ENCODE peak calls at places on chromosome 20, in four cellular contexts. Y is upper lobe of right lung, C is IMR-90, Q is esophagus squamous epithelium. I is an unnamed sample.

GRCh38 chr20:63226020-63226943 is 9.4 kb upstream of the BIRC7 start:
- DNase-seq in C (no peak), Y (no peak), Q (no peak), I (no peak)

GRCh38 chr20:11891827-11892521 is 25.7 kb upstream of the BTBD3 start:
- DNase-seq in C (peak), Y (no peak), Q (no peak), I (peak)

GRCh38 chr20:44762466-44763140 is 16.9 kb downstream of the KCNK15 start:
- DNase-seq in Y (no peak), Q (no peak), C (no peak), I (no peak)

GRCh38 chr20:3560578-3560977 is 89.8 kb downstream of the ATRN start:
- DNase-seq in Q (no peak), Y (no peak), C (peak), I (no peak)

GRCh38 chr20:59571591-59572314 is 32.6 kb upstream of the PHACTR3 start:
- DNase-seq in C (peak), Q (no peak), Y (peak), I (peak)

GRCh38 chr20:60206259-60206658 is 248.0 kb downstream of the CDH26 start:
- DNase-seq in C (peak), Y (no peak), Q (no peak), I (peak)

GRCh38 chr20:22684763-22685443 is 100.5 kb upstream of the FOXA2 start:
- DNase-seq in Y (no peak), Q (no peak), C (no peak), I (no peak)

GRCh38 chr20:3406481-3407425 is 716 bp downstream of the DNAAF9 start:
- DNase-seq in Y (peak), Q (no peak), C (peak), I (peak)

GRCh38 chr20:35972445-35972844 is 4.1 kb downstream of the CNBD2 start:
- DNase-seq in C (no peak), Q (no peak), Y (no peak), I (no peak)

GRCh38 chr20:19757973-19758887 is at the start of gene RIN2:
- DNase-seq in Y (peak), C (peak), Q (peak), I (peak)

GRCh38 chr20:17625246-17626051 is 55.6 kb downstream of the DSTN start:
- DNase-seq in Q (no peak), Y (peak), C (no peak), I (no peak)

GRCh38 chr20:6008254-6008653 is 45.6 kb downstream of the LRRN4 start:
- DNase-seq in C (peak), Q (peak), Y (no peak), I (peak)

GRCh38 chr20:13661070-13661687 is 22.4 kb upstream of the TASP1 start:
- DNase-seq in Y (no peak), C (no peak), Q (no peak), I (no peak)

GRCh38 chr20:22182148-22182547 is 402.2 kb downstream of the FOXA2 start:
- DNase-seq in Q (no peak), Y (no peak), C (no peak), I (no peak)

DNA sequence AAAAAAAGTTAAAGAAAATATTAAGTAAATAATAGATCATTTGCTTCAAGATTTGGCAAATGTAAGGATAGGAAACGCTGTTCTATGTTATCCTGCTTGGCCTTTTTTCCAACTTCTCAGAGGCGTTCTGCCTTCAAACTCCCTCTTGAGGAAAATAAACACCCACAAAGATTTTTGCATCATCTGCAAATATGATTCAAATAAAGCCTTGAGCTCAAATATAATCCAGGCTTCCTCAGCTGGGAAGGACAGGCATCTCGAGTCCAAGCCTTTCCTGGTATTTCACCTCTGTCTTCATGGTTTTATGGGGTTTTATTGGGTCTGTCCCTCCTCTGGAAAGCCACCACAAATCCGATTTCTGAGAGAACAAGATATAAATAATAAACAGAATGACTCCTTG is 67.7 kb upstream of the PTPN1 start:
- DNase-seq in Y (no peak), Q (no peak), C (no peak), I (no peak)
- TF ChIP-seq CTCF in Y (no peak), Q (no peak), C (no peak), I (no peak)

DNA sequence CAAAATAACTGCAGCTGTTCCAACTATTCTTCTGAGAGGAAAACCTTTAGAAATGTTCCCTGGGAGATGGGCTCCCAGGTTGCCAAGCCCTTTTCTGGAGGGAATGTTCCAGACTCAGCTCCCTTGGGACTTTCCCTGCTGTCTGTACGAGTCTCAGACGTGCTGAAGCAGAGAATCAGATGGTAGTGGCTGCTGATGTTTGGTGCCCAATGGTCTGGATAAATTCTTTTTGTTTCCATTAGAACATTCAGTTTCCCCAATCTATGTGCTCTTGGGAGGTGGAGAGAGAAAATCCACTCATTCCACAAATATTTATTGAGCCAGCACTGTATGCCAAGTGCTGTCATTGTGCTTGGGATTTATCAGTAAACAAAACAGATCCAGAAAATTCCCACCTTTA is 40.0 kb downstream of the SNHG17 start:
- DNase-seq in Y (no peak), C (no peak), Q (no peak), I (no peak)
- H3K27ac ChIP-seq in Y (no peak), C (no peak), Q (no peak), I (no peak)

GRCh38 chr20:57695012-57695411 is 14.8 kb downstream of the PMEPA1 start:
- DNase-seq in Q (no peak), C (no peak), Y (peak), I (no peak)

GRCh38 chr20:57694481-57694880 is 15.3 kb downstream of the PMEPA1 start:
- DNase-seq in C (no peak), Y (no peak), Q (no peak), I (no peak)

GRCh38 chr20:57692393-57692792 is 17.4 kb downstream of the PMEPA1 start:
- DNase-seq in Y (no peak), C (no peak), Q (no peak), I (no peak)

GRCh38 chr20:57693670-57694329 is 16.0 kb downstream of the PMEPA1 start:
- DNase-seq in Q (no peak), C (no peak), Y (no peak), I (no peak)

DNA sequence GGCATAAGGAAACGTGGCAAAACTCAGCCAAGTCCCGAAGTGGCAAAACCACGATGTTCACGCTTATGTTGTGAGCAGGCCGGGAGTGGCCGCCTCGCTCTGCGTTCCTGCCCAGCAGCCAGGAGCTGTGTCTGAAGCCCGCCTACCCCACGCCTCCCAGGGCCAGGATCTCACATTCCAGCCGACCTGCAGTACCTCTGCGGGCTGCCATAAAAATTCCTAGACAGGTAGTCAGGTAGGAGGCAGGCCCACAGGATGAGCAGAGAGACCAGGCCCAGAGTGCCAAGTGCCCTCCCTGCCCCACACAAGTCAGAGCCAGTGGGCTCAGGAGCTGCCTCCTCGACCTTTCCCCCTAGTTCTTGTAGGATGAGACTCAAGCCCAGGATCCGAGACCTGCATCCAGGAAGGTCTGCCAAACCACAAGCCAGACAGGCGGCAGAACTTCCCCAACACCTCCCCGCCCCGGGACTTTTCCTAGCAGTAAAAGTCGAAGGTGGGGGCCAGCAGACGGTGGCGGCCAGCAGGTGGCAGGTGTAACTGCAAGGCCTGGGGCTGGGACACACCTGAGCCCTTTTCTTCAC is 16.7 kb downstream of the PMEPA1 start:
- DNase-seq in Q (no peak), Y (peak), C (no peak), I (no peak)
- TF ChIP-seq CTCF in Q (peak), Y (peak), C (no peak), I (peak)

DNA sequence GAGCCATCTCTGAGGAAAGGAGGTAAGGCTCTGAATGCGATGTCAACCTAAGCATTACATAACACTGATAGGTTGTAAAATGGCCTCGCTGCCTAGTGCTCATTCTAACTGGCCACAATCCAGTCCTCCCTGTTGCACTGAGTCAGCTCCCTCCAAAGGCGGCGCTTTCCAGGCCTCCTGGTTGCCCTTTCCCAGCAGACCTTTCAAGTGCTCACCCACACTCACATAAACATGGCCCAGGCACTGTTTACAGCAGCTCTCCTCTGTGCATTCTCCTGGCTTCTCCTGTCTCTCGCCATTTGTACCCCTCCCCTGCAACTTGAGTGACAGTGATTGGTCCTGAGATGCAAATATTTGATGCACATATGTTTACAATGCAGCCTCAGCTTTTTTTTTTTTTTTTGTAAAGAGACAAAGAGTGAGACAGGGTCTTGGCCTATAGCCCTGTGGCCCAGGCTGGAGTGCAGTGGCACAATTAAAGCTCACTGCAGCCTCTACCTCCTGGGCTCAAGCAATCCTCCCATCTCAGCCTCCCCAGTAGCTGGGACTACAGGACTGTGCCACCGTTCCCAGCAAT is 36.8 kb upstream of the PRND start:
- DNase-seq in Y (no peak), Q (no peak), C (peak), I (peak)
- H3K27ac ChIP-seq in Y (no peak), Q (peak), C (no peak), I (no peak)

I was measured in brain microvascular endothelial cell.